ENCODE peak calls at places on chromosomes 4 and X, in five cellular contexts. O is DND-41; I is neural progenitor cell; Y is heart right ventricle; M is activated naive CD4-positive, alpha-beta T cell treated with anti-CD3 and anti-CD28 coated beads, Interleukin-2, amount 10 ng/mL, durations not matched to agents 7 days and 5 days. T is an unnamed sample.

GRCh38 chrX:45795546-45795945 is 594.9 kb upstream of the DIPK2B start:
- DNase-seq in O (no peak), I (no peak), M (no peak), Y (no peak), T (no peak)

GRCh38 chrX:475926-476723 is 89.4 kb upstream of the PPP2R3B start:
- DNase-seq in I (no peak), M (no peak), O (no peak), Y (no peak), T (no peak)

GRCh38 chr4:26749867-26750266 is 110.8 kb upstream of the STIM2 start:
- DNase-seq in Y (no peak), O (no peak), M (no peak), I (no peak), T (no peak)

GRCh38 chr4:107183155-107183774 is 147.2 kb upstream of the DKK2 start:
- DNase-seq in M (no peak), O (peak; percentile 11), Y (no peak), I (peak; percentile 72), T (no peak)

GRCh38 chr4:154741877-154742851 is 1.6 kb upstream of the LRAT start:
- DNase-seq in I (peak; percentile 89), M (no peak), O (no peak), Y (no peak), T (no peak)

GRCh38 chr4:2750719-2751605 is 5.2 kb downstream of the TNIP2 start:
- DNase-seq in O (no peak), M (no peak), Y (no peak), I (no peak), T (no peak)

GRCh38 chr4:87179751-87180150 is 40.7 kb downstream of the KLHL8 start:
- DNase-seq in Y (no peak), I (no peak), M (no peak), O (no peak), T (no peak)

GRCh38 chr4:31187979-31188378 is 467.8 kb downstream of the PCDH7 start:
- DNase-seq in I (no peak), Y (no peak), O (no peak), M (no peak), T (no peak)

GRCh38 chr4:128653514-128654420 is 155.7 kb upstream of the JADE1 start:
- DNase-seq in M (no peak), O (no peak), I (peak; percentile 87), Y (peak; percentile 46), T (no peak)

GRCh38 chr4:114399085-114399484 is 199.5 kb upstream of the UGT8 start:
- DNase-seq in M (no peak), Y (no peak), O (no peak), I (peak; percentile 43), T (no peak)

GRCh38 chrX:79515529-79515928 is 148.4 kb upstream of the ITM2A start:
- DNase-seq in O (no peak), M (no peak), I (no peak), Y (no peak), T (no peak)

GRCh38 chr4:69134471-69134870 is 38.2 kb downstream of the UGT2B7 start:
- DNase-seq in M (no peak), Y (no peak), I (no peak), O (no peak), T (no peak)

GRCh38 chr4:127870688-127871087 is 10.0 kb upstream of the PLK4 start:
- DNase-seq in M (no peak), O (no peak), I (no peak), Y (no peak), T (no peak)

GRCh38 chrX:49040376-49040955 is 2.7 kb downstream of the TFE3 start:
- DNase-seq in I (no peak), M (no peak), O (no peak), Y (no peak), T (no peak)

GRCh38 chr4:119025916-119026661 is 109.5 kb upstream of the MYOZ2 start:
- DNase-seq in O (no peak), M (no peak), I (no peak), Y (no peak), T (no peak)

GRCh38 chr4:112145326-112145819 is at the start of gene FAM241A:
- DNase-seq in I (peak; percentile 93), M (peak; percentile 87), O (peak; percentile 76), Y (peak; percentile 92), T (peak; percentile 88)

GRCh38 chrX:107561468-107562215 is 66.7 kb upstream of the PRPS1 start:
- DNase-seq in M (no peak), I (peak; percentile 36), O (no peak), Y (no peak), T (no peak)

GRCh38 chr4:85681194-85681803 is 206.3 kb downstream of the ARHGAP24 start:
- DNase-seq in M (no peak), O (no peak), I (no peak), Y (no peak), T (no peak)

GRCh38 chrX:77009691-77010090 is 437.5 kb upstream of the FGF16 start:
- DNase-seq in Y (no peak), M (no peak), O (no peak), I (no peak), T (no peak)

GRCh38 chrX:69010339-69010738 is 154.9 kb downstream of the PJA1 start:
- DNase-seq in O (no peak), I (no peak), Y (no peak), M (no peak), T (no peak)

GRCh38 chr4:174193438-174194015 is 89.9 kb downstream of the FBXO8 start:
- DNase-seq in M (no peak), O (no peak), Y (no peak), I (no peak), T (no peak)

GRCh38 chr4:78775278-78776030 is 696 bp upstream of the BMP2K start:
- DNase-seq in I (peak; percentile 89), M (peak; percentile 88), O (peak; percentile 89), Y (peak; percentile 90), T (peak; percentile 89)

GRCh38 chrX:109448539-109448938 is 33.3 kb downstream of the GUCY2F start:
- DNase-seq in Y (no peak), I (no peak), M (no peak), O (no peak), T (no peak)

GRCh38 chr4:152352645-152353116 is 183.2 kb downstream of the FBXW7 start:
- DNase-seq in Y (peak; percentile 23), I (peak; percentile 85), M (peak; percentile 33), O (peak; percentile 84), T (peak; percentile 41)

GRCh38 chr4:122744229-122744628 is 11.7 kb downstream of the BBS12 start:
- DNase-seq in I (no peak), M (no peak), O (no peak), Y (no peak), T (no peak)